ENCODE peak calls at places on chromosomes 11 and 22, in four cellular contexts. J is mammary epithelial cell, K is lung, Z is transverse colon. Q is an unnamed sample.

GRCh38 chr11:9701799-9702198 is 37.9 kb downstream of the SWAP70 start:
- DNase-seq in J (no peak), K (no peak), Z (no peak), Q (no peak)

GRCh38 chr22:27412866-27413445 is 388.6 kb downstream of the MN1 start:
- DNase-seq in K (no peak), Z (no peak), J (peak; percentile 80), Q (no peak)

GRCh38 chr22:27804683-27805297 is 3.2 kb upstream of the MN1 start:
- DNase-seq in Z (peak; percentile 62), J (peak; percentile 41), K (peak; percentile 46), Q (peak; percentile 60)

GRCh38 chr11:99199336-99199735 is 178.6 kb downstream of the CNTN5 start:
- DNase-seq in J (no peak), K (no peak), Z (no peak), Q (no peak)

GRCh38 chr11:130598433-130598832 is 150.0 kb downstream of the ADAMTS15 start:
- DNase-seq in Z (no peak), K (no peak), J (no peak), Q (no peak)

GRCh38 chr11:30818721-30819120 is 232.6 kb upstream of the MPPED2 start:
- DNase-seq in Z (no peak), K (no peak), J (no peak), Q (no peak)

GRCh38 chr11:109421981-109422590 is at the start of gene C11orf87:
- DNase-seq in K (no peak), Z (no peak), J (no peak), Q (no peak)

GRCh38 chr11:10982695-10983492 is 125.0 kb upstream of the ZBED5 start:
- DNase-seq in J (peak; percentile 32), Z (no peak), K (no peak), Q (no peak)

GRCh38 chr22:44567846-44568493 is 69.9 kb upstream of the RTL6 start:
- DNase-seq in J (peak; percentile 17), Z (peak; percentile 65), K (no peak), Q (no peak)

GRCh38 chr11:13210424-13210823 is 67.2 kb upstream of the BMAL1 start:
- DNase-seq in K (peak; percentile 58), Z (peak; percentile 67), J (peak; percentile 63), Q (peak; percentile 69)

GRCh38 chr11:14029971-14030531 is 67.5 kb downstream of the SPON1 start:
- DNase-seq in Z (peak; percentile 50), J (peak; percentile 72), K (peak; percentile 87), Q (peak; percentile 79)

GRCh38 chr22:43946391-43946680 is 8.9 kb upstream of the SAMM50 start:
- DNase-seq in J (no peak), K (no peak), Z (no peak), Q (no peak)

GRCh38 chr11:22780914-22781593 is 48.5 kb downstream of the SVIP start:
- DNase-seq in Z (no peak), K (no peak), J (no peak), Q (no peak)

GRCh38 chr11:49208006-49208721 is at the start of gene FOLH1:
- DNase-seq in K (peak; percentile 34), J (no peak), Z (no peak), Q (peak; percentile 19)

GRCh38 chr11:105609341-105609781 is 512 bp upstream of the GRIA4 start:
- DNase-seq in K (no peak), Z (no peak), J (peak; percentile 18), Q (no peak)

GRCh38 chr22:36348760-36349159 is 39.0 kb downstream of the MYH9 start:
- DNase-seq in Z (no peak), K (no peak), J (no peak), Q (no peak)

GRCh38 chr22:46366327-46366731 is 30.8 kb downstream of the TRMU start:
- DNase-seq in K (no peak), Z (no peak), J (no peak), Q (no peak)

DNA sequence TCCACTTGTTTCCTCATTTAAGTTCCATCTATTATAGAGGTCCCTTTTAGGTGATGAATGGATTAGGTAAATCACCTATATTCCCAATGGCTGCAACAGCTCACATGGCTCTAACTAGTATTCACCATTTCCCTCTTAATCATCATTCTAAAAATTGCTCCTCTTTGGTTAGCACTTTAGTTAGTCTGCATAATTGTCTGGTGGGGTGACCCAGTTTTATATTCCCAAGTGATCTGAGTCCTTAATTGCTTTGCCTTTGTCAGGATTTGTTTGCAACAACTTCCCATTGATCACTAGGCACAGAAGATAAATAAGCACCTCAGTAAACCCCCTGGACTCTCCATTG is 395.2 kb downstream of the RAB38 start:
- DNase-seq in J (no peak), K (no peak), Z (no peak), Q (no peak)
- H3K27me3 ChIP-seq in J (no peaks in the 10 kb centered on the region), K (no peaks in the 10 kb centered on the region), Z (no peaks in the 10 kb centered on the region), Q (no peaks in the 10 kb centered on the region)

DNA sequence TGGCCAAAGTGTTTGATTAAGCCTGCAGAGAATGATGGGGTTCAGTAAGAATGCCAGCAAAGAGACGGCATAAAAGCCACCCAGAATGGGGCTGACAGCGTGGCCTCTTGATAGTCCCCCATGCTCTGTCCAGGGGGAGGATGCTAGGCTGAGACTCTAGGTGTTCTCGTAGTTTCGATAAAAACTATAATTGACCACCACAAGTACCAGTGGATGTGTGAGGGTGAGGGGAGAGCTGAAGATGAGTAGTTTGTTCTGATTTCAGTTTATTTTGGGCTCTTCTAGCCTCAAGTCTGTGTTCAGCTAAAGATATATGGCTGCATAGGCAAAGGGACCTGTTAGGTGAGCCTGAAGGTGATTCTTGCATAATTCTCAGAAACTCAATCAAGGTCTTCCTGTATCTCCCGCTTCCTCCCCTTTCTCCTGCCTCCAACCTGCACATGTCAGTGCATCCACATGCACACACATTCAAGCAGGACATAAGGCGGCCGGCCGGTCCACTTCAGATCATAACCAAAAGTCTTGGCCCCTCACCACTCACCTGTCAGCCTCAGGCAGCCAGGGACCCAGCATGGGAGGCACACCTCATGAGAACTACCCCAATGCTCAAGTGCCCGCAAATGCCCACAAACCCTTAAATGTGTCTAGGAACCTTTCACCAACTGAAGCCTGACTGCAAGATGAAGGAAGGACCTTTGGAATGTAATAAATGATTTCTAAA is 31.2 kb downstream of the FLI1 start:
- DNase-seq in K (no peak), Z (no peak), J (no peak), Q (no peak)
- H3K27me3 ChIP-seq in K (no peaks in the 10 kb centered on the region), Z (no peaks in the 10 kb centered on the region), J (no peaks in the 10 kb centered on the region), Q (no peaks in the 10 kb centered on the region)

GRCh38 chr22:24995649-24996180 is 43.2 kb downstream of the KIAA1671 start:
- DNase-seq in Z (no peak), J (no peak), K (no peak), Q (no peak)

GRCh38 chr22:24996420-24996952 is 44.0 kb downstream of the KIAA1671 start:
- DNase-seq in K (no peak), Z (peak; percentile 48), J (no peak), Q (peak; percentile 33)

GRCh38 chr22:25002241-25002985 is 49.9 kb downstream of the KIAA1671 start:
- DNase-seq in K (no peak), J (no peak), Z (no peak), Q (no peak)

GRCh38 chr22:24997023-24997422 is 44.5 kb downstream of the KIAA1671 start:
- DNase-seq in J (no peak), K (no peak), Z (no peak), Q (no peak)

GRCh38 chr22:25000686-25001085 is 48.2 kb downstream of the KIAA1671 start:
- DNase-seq in J (no peak), K (no peak), Z (no peak), Q (no peak)
- H3K27me3 ChIP-seq in J (no peaks in the 10 kb centered on the region), K (no peaks in the 10 kb centered on the region), Z (no peaks in the 10 kb centered on the region), Q (no peaks in the 10 kb centered on the region)

DNA sequence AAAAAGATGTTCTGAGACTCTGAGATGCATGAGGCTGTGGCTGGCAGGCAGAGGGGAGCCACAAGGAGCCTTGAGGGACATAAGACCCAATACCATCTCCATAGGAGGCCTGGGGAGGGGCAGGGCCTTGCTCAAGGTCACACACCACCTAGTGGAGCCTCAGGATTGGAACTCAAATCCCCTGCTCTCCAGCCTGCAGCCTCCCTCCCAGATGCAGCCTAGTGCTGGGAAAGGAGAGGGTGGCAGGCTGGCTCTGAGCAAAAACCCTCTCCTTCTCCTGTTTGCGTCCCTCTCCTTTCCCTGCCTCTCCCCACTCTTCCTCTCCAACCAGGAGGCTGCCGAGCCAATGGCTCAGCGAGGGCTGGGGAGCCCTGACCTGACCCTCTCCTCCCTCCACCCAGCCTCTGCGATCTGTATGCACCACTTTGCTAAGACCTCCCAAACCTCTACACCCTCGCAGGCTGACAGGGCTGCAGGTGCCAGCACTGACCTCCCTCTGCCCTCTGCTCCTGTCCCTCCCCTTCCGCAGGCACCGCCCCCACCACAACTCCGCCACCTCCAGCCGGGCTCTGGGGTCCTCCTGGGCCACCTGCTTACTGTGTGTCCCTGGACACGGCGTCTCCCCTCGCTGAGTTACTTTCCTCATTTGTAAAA is 14.7 kb downstream of the IGLL1 start:
- DNase-seq in Z (peak; percentile 27), K (no peak), J (no peak), Q (no peak)
- H3K27me3 ChIP-seq in Z (peaks cover 54% of the 10 kb centered on the region), K (no peaks in the 10 kb centered on the region), J (peaks cover 18% of the 10 kb centered on the region), Q (no peaks in the 10 kb centered on the region)

DNA sequence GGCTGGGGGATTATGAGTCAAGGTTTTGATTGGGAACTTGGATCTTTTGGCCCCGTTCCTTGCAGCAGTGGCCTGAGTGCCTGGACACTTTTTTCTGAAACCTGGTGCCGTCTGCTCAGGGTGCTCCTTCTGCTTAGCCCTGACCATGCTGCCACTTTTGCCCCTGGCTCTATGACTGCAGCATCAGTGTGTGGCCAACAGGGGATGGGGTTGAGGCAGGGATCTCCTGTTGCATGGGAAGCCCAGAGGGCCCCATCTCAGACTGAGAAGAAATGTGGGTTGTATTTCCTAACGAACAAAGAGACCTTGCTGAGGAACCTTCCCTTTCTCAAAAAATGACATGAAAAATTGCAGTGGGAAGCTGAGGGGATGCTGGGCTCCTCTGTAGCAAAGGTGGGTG is 18.7 kb downstream of the POU2F3 start:
- DNase-seq in K (no peak), J (no peak), Z (no peak), Q (no peak)
- H3K27me3 ChIP-seq in K (peaks cover 2% of the 10 kb centered on the region), J (no peaks in the 10 kb centered on the region), Z (peaks cover 55% of the 10 kb centered on the region), Q (no peaks in the 10 kb centered on the region)

DNA sequence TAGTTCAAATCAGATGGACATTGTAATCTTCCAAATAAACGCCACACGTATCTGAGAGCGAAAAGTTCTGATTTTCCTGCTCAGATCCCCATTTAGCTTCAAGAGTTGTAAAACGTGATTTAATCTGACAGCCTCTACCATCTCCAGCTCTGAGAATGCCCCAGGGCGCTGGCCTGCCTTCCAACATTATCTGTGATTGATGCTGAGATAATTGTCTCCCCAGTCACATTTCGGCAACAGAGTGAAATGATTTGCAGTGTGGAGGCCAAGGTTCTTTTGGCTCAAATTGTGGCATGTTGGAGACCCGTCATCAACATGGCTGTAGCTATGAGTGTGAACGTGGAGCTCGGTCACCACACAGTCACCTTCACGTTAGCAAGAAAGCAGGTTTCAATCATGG is 283.4 kb downstream of the BRD1 start:
- DNase-seq in Z (no peak), J (no peak), K (no peak), Q (no peak)
- H3K27me3 ChIP-seq in Z (peaks cover 7% of the 10 kb centered on the region), J (no peaks in the 10 kb centered on the region), K (no peaks in the 10 kb centered on the region), Q (peaks cover 9% of the 10 kb centered on the region)

DNA sequence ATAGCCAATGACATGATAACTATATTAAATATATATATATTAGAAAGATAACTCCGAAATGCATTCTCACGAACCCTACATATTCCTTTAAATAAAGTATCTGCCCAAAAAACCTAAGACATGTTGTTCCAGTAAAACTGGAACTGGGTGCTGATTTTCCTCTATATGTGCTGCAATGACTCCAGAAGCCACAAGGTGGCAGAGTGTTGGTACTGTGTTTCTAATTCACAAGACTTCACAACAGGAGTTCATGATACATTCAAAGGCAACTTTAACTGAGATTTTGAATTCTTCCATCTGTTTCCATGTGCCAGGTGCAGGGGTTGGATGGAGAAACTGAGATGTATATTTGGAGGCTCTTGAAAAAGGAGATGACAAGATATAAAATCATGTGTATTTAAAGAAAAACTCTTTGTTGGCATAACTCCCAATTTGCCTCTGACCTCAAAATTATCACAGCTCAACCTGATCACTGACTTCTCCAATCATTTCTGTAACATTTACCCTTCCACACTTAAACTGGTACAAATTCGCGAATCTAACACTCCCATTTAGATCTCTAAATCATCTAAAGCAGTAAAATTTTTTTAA is 1098.6 kb upstream of the CCDC90B start:
- DNase-seq in K (peak; percentile 33), J (peak; percentile 28), Z (peak; percentile 18), Q (peak; percentile 14)
- H3K27me3 ChIP-seq in K (no peaks in the 10 kb centered on the region), J (no peaks in the 10 kb centered on the region), Z (no peaks in the 10 kb centered on the region), Q (no peaks in the 10 kb centered on the region)